ENCODE peak calls at places on chromosome 1, in seven cellular contexts. C is AML-193; V is T-helper 1 cell; L is astrocyte of the hippocampus; O is stimulated activated CD4-positive, alpha-beta T cell treated with anti-CD3 and anti-CD28 coated beads, Interleukin-2, amount 100 ng/mL, for 48 hours; R is HTR-8/SVneo; I is HEK293T. K is an unnamed sample.

GRCh38 chr1:163709636-163710035 is 387.9 kb downstream of the NUF2 start:
- DNase-seq in C (no peak), V (no peak), L (peak; percentile 2), O (no peak), R (no peak), I (no peak), K (no peak)

GRCh38 chr1:44661786-44662682 is 12.2 kb downstream of the TMEM53 start:
- DNase-seq in C (no peak), V (no peak), L (no peak), O (no peak), R (no peak), I (no peak), K (no peak)

GRCh38 chr1:39230261-39231190 is 26.0 kb downstream of the MACF1 start:
- DNase-seq in C (peak; percentile 71), V (no peak), L (peak; percentile 70), O (peak; percentile 7), R (peak; percentile 35), I (no peak), K (peak; percentile 5)

GRCh38 chr1:26161408-26162219 is 2.7 kb downstream of the FAM110D start:
- DNase-seq in C (peak; percentile 25), V (no peak), L (peak; percentile 76), O (peak; percentile 18), R (no peak), I (peak; percentile 61), K (peak; percentile 18)

GRCh38 chr1:200150721-200151120 is 123.2 kb downstream of the NR5A2 start:
- DNase-seq in C (peak; percentile 35), V (no peak), L (peak; percentile 61), O (no peak), R (peak; percentile 60), I (peak; percentile 40), K (no peak)

GRCh38 chr1:203035111-203036000 is 9.1 kb downstream of the PPFIA4 start:
- DNase-seq in C (no peak), V (no peak), L (no peak), O (no peak), R (no peak), I (no peak), K (no peak)

GRCh38 chr1:203291201-203292096 is 13.9 kb upstream of the BTG2 start:
- DNase-seq in C (no peak), V (no peak), L (no peak), O (no peak), R (no peak), I (no peak), K (no peak)

GRCh38 chr1:1619917-1620361 is 4.6 kb downstream of the MIB2 start:
- DNase-seq in C (no peak), V (no peak), L (no peak), O (no peak), R (no peak), I (no peak), K (no peak)

GRCh38 chr1:60699304-60699703 is 383.1 kb upstream of the NFIA start:
- DNase-seq in C (no peak), V (no peak), L (no peak), O (no peak), R (no peak), I (no peak), K (no peak)

GRCh38 chr1:15027515-15027948 is 126.0 kb upstream of the TMEM51 start:
- DNase-seq in C (no peak), V (no peak), L (peak; percentile 88), O (peak; percentile 54), R (peak; percentile 53), I (peak; percentile 76), K (no peak)